ENCODE peak calls at places on chromosome 19, in nine cellular contexts. One of them, this sample, is unnamed.

GRCh38 chr19:1884291-1884718 is 991 bp downstream of the ABHD17A start:
- DNase-seq in heart left ventricle: no peak
- DNase-seq in CD8-positive, alpha-beta T cell: peak
- DNase-seq in psoas muscle: no peak
- DNase-seq in osteoblast: peak
- DNase-seq in A549: no peak
- DNase-seq in lung: no peak
- DNase-seq in heart right ventricle: no peak
- DNase-seq in left ventricle myocardium inferior: no peak
- DNase-seq in this sample: no peak

GRCh38 chr19:36009220-36009619 is 607 bp upstream of the SYNE4 start:
- DNase-seq in heart left ventricle: peak
- DNase-seq in CD8-positive, alpha-beta T cell: no peak
- DNase-seq in psoas muscle: peak
- DNase-seq in osteoblast: peak
- DNase-seq in A549: peak
- DNase-seq in lung: peak
- DNase-seq in heart right ventricle: peak
- DNase-seq in left ventricle myocardium inferior: peak
- DNase-seq in this sample: no peak

GRCh38 chr19:5308471-5309437 is 31.9 kb downstream of the PTPRS start:
- DNase-seq in heart left ventricle: peak
- DNase-seq in CD8-positive, alpha-beta T cell: no peak
- DNase-seq in psoas muscle: peak
- DNase-seq in osteoblast: peak
- DNase-seq in A549: no peak
- DNase-seq in lung: peak
- DNase-seq in heart right ventricle: peak
- DNase-seq in left ventricle myocardium inferior: peak
- DNase-seq in this sample: no peak

GRCh38 chr19:55146078-55146647 is 2.8 kb downstream of the TNNT1 start:
- DNase-seq in heart left ventricle: peak
- DNase-seq in CD8-positive, alpha-beta T cell: no peak
- DNase-seq in psoas muscle: no peak
- DNase-seq in osteoblast: peak
- DNase-seq in A549: peak
- DNase-seq in lung: no peak
- DNase-seq in heart right ventricle: no peak
- DNase-seq in left ventricle myocardium inferior: no peak
- DNase-seq in this sample: no peak

GRCh38 chr19:10780368-10780767 is 55.6 kb downstream of the TMED1 start:
- DNase-seq in heart left ventricle: peak
- DNase-seq in CD8-positive, alpha-beta T cell: no peak
- DNase-seq in psoas muscle: peak
- DNase-seq in osteoblast: peak
- DNase-seq in A549: no peak
- DNase-seq in lung: peak
- DNase-seq in heart right ventricle: no peak
- DNase-seq in left ventricle myocardium inferior: no peak
- DNase-seq in this sample: peak

GRCh38 chr19:43934055-43934984 is 762 bp downstream of the ZNF45 start:
- DNase-seq in heart left ventricle: no peak
- DNase-seq in CD8-positive, alpha-beta T cell: no peak
- DNase-seq in psoas muscle: no peak
- DNase-seq in osteoblast: no peak
- DNase-seq in A549: peak
- DNase-seq in lung: no peak
- DNase-seq in heart right ventricle: no peak
- DNase-seq in left ventricle myocardium inferior: no peak
- DNase-seq in this sample: no peak

GRCh38 chr19:29545866-29546582 is 20.2 kb downstream of the VSTM2B start:
- DNase-seq in heart left ventricle: no peak
- DNase-seq in CD8-positive, alpha-beta T cell: no peak
- DNase-seq in psoas muscle: no peak
- DNase-seq in osteoblast: peak
- DNase-seq in A549: no peak
- DNase-seq in lung: no peak
- DNase-seq in heart right ventricle: no peak
- DNase-seq in left ventricle myocardium inferior: no peak
- DNase-seq in this sample: no peak

GRCh38 chr19:42281175-42282035 is 12.4 kb downstream of the CIC start:
- DNase-seq in heart left ventricle: peak
- DNase-seq in CD8-positive, alpha-beta T cell: no peak
- DNase-seq in psoas muscle: peak
- DNase-seq in osteoblast: no peak
- DNase-seq in A549: no peak
- DNase-seq in lung: peak
- DNase-seq in heart right ventricle: peak
- DNase-seq in left ventricle myocardium inferior: peak
- DNase-seq in this sample: no peak

GRCh38 chr19:45848922-45849321 is 14.0 kb downstream of the SYMPK start:
- DNase-seq in heart left ventricle: no peak
- DNase-seq in CD8-positive, alpha-beta T cell: no peak
- DNase-seq in psoas muscle: no peak
- DNase-seq in osteoblast: peak
- DNase-seq in A549: peak
- DNase-seq in lung: no peak
- DNase-seq in heart right ventricle: no peak
- DNase-seq in left ventricle myocardium inferior: no peak
- DNase-seq in this sample: no peak

GRCh38 chr19:40599331-40600085 is 1.7 kb upstream of the LTBP4 start:
- DNase-seq in heart left ventricle: no peak
- DNase-seq in CD8-positive, alpha-beta T cell: no peak
- DNase-seq in psoas muscle: no peak
- DNase-seq in osteoblast: peak
- DNase-seq in A549: no peak
- DNase-seq in lung: no peak
- DNase-seq in heart right ventricle: peak
- DNase-seq in left ventricle myocardium inferior: no peak
- DNase-seq in this sample: no peak

GRCh38 chr19:40600086-40600917 is 867 bp upstream of the LTBP4 start:
- DNase-seq in heart left ventricle: peak
- DNase-seq in CD8-positive, alpha-beta T cell: no peak
- DNase-seq in psoas muscle: peak
- DNase-seq in osteoblast: peak
- DNase-seq in A549: no peak
- DNase-seq in lung: no peak
- DNase-seq in heart right ventricle: peak
- DNase-seq in left ventricle myocardium inferior: peak
- DNase-seq in this sample: no peak

GRCh38 chr19:40598121-40598917 is 2.9 kb upstream of the LTBP4 start:
- DNase-seq in heart left ventricle: peak
- DNase-seq in CD8-positive, alpha-beta T cell: peak
- DNase-seq in psoas muscle: peak
- DNase-seq in osteoblast: peak
- DNase-seq in A549: peak
- DNase-seq in lung: peak
- DNase-seq in heart right ventricle: peak
- DNase-seq in left ventricle myocardium inferior: peak
- DNase-seq in this sample: no peak

GRCh38 chr19:40597329-40597838 is 3.8 kb upstream of the LTBP4 start:
- DNase-seq in heart left ventricle: no peak
- DNase-seq in CD8-positive, alpha-beta T cell: no peak
- DNase-seq in psoas muscle: no peak
- DNase-seq in osteoblast: peak
- DNase-seq in A549: no peak
- DNase-seq in lung: no peak
- DNase-seq in heart right ventricle: no peak
- DNase-seq in left ventricle myocardium inferior: no peak
- DNase-seq in this sample: no peak

DNA sequence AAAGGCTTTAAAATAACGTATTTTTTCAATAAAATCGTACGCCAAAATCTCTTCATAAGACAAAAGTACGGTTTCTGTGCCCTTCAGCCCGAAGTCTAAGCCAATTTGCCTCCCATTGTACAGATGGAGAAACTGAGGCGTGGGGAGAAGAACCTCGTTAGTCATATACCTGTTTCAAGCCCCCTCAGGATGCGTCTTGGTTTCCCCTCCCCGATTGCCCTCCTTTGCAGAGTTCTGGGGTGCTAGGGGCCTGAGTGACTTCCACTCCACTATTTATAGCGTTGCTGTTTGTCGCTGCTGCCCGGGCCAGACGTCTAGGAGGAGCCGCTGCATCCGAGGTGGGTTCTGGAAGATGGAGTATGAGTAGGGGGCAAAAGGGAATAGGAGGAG is 2.3 kb upstream of the LTBP4 start:
- DNase-seq in heart left ventricle: no peak
- DNase-seq in CD8-positive, alpha-beta T cell: no peak
- DNase-seq in psoas muscle: no peak
- DNase-seq in osteoblast: peak
- DNase-seq in A549: no peak
- DNase-seq in lung: no peak
- DNase-seq in heart right ventricle: no peak
- DNase-seq in left ventricle myocardium inferior: no peak
- DNase-seq in this sample: no peak
- H3K4me3 ChIP-seq in heart left ventricle: no peak
- H3K4me3 ChIP-seq in CD8-positive, alpha-beta T cell: no peak
- H3K4me3 ChIP-seq in psoas muscle: no peak
- H3K4me3 ChIP-seq in osteoblast: no peak
- H3K4me3 ChIP-seq in A549: no peak
- H3K4me3 ChIP-seq in lung: no peak
- H3K4me3 ChIP-seq in heart right ventricle: peak
- H3K4me3 ChIP-seq in left ventricle myocardium inferior: peak
- H3K4me3 ChIP-seq in this sample: no peak

DNA sequence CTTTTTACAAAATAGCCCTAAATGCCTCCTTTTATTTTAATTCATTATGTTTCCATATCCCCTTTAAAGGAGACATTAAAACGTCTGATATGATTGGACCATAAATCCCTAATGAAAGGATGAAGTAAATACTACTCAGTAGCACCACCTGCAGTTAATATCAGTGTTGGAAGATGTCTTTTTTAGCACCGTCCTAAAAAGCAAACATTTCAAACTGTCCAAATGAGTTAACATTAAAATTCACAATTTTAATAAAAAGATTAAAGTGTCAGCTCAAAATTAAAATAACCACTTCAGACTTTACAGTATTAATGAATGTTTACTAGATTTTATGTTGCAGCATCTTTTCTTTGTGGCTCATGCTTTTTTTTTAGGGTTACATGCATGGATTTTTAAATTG is 12.3 kb downstream of the ZNF507 start:
- DNase-seq in heart left ventricle: no peak
- DNase-seq in CD8-positive, alpha-beta T cell: no peak
- DNase-seq in psoas muscle: no peak
- DNase-seq in osteoblast: no peak
- DNase-seq in A549: peak
- DNase-seq in lung: no peak
- DNase-seq in heart right ventricle: no peak
- DNase-seq in left ventricle myocardium inferior: no peak
- DNase-seq in this sample: no peak
- TF ChIP-seq CTCF in heart left ventricle: no peak
- TF ChIP-seq CTCF in CD8-positive, alpha-beta T cell: no peak
- TF ChIP-seq CTCF in psoas muscle: peak
- TF ChIP-seq CTCF in osteoblast: peak
- TF ChIP-seq CTCF in A549: peak
- TF ChIP-seq CTCF in lung: no peak
- TF ChIP-seq CTCF in heart right ventricle: no peak
- TF ChIP-seq CTCF in left ventricle myocardium inferior: peak
- TF ChIP-seq CTCF in this sample: no peak

DNA sequence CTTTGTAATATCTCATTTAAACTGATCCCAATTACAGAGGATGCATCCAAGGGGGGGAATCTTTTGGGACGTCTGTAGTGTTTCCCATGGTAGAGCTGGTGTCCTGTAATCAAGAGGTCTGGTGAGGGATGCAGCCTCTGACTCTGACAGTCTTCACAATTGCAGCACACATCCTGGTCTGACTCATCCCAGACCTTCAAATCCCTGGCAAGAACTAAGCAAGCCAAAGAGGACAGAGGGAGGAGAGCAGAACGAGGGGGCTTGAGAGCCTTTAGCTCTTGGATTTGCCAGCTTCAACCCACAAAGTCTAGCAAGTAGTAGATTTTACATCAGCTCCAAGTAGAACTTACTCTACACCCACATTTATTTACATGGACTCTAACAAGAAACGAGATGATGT is 17.3 kb upstream of the FCGBP start:
- DNase-seq in heart left ventricle: no peak
- DNase-seq in CD8-positive, alpha-beta T cell: no peak
- DNase-seq in psoas muscle: no peak
- DNase-seq in osteoblast: peak
- DNase-seq in A549: peak
- DNase-seq in lung: no peak
- DNase-seq in heart right ventricle: no peak
- DNase-seq in left ventricle myocardium inferior: no peak
- DNase-seq in this sample: no peak
- H3K27ac ChIP-seq in heart left ventricle: no peak
- H3K27ac ChIP-seq in CD8-positive, alpha-beta T cell: peak
- H3K27ac ChIP-seq in psoas muscle: no peak
- H3K27ac ChIP-seq in osteoblast: no peak
- H3K27ac ChIP-seq in A549: peak
- H3K27ac ChIP-seq in lung: no peak
- H3K27ac ChIP-seq in heart right ventricle: no peak
- H3K27ac ChIP-seq in left ventricle myocardium inferior: no peak
- H3K27ac ChIP-seq in this sample: peak

GRCh38 chr19:8322638-8322997 is 1.3 kb downstream of the RPS28 start:
- DNase-seq in heart left ventricle: no peak
- DNase-seq in CD8-positive, alpha-beta T cell: no peak
- DNase-seq in psoas muscle: no peak
- DNase-seq in osteoblast: no peak
- DNase-seq in A549: no peak
- DNase-seq in lung: no peak
- DNase-seq in heart right ventricle: no peak
- DNase-seq in left ventricle myocardium inferior: no peak
- DNase-seq in this sample: no peak
- H3K4me3 ChIP-seq in heart left ventricle: no peak
- H3K4me3 ChIP-seq in CD8-positive, alpha-beta T cell: peak
- H3K4me3 ChIP-seq in psoas muscle: peak
- H3K4me3 ChIP-seq in osteoblast: peak
- H3K4me3 ChIP-seq in A549: peak
- H3K4me3 ChIP-seq in lung: peak
- H3K4me3 ChIP-seq in heart right ventricle: peak
- H3K4me3 ChIP-seq in left ventricle myocardium inferior: peak
- H3K4me3 ChIP-seq in this sample: peak

This sample was measured in esophagus squamous epithelium.